ENCODE peak calls at places on chromosomes 11 and 22, in nine cellular contexts. One of them, this sample, is unnamed.

GRCh38 chr11:12629601-12630313 is 44.5 kb upstream of the TEAD1 start:
- DNase-seq in tibial artery: no peak
- DNase-seq in effector CD4-positive, alpha-beta T cell: no peak
- DNase-seq in foreskin fibroblast: peak; percentile 84
- DNase-seq in left lung: no peak
- DNase-seq in omental fat pad: no peak
- DNase-seq in IMR-90: peak; percentile 78
- DNase-seq in NCI-H1436: no peak
- DNase-seq in activated B cell treated with CpG ODN at 0.5 μM for 24 hours: no peak
- DNase-seq in this sample: peak; percentile 23

GRCh38 chr11:69044111-69045013 is 4.4 kb upstream of the TPCN2 start:
- DNase-seq in tibial artery: peak; percentile 91
- DNase-seq in effector CD4-positive, alpha-beta T cell: no peak
- DNase-seq in foreskin fibroblast: peak; percentile 94
- DNase-seq in left lung: peak; percentile 74
- DNase-seq in omental fat pad: peak; percentile 34
- DNase-seq in IMR-90: peak; percentile 72
- DNase-seq in NCI-H1436: peak; percentile 15
- DNase-seq in activated B cell treated with CpG ODN at 0.5 μM for 24 hours: no peak
- DNase-seq in this sample: peak; percentile 77

GRCh38 chr22:38614331-38615122 is 41.7 kb downstream of the FAM227A start:
- DNase-seq in tibial artery: no peak
- DNase-seq in effector CD4-positive, alpha-beta T cell: no peak
- DNase-seq in foreskin fibroblast: peak; percentile 44
- DNase-seq in left lung: no peak
- DNase-seq in omental fat pad: no peak
- DNase-seq in IMR-90: peak; percentile 59
- DNase-seq in NCI-H1436: no peak
- DNase-seq in activated B cell treated with CpG ODN at 0.5 μM for 24 hours: no peak
- DNase-seq in this sample: no peak

GRCh38 chr22:40326905-40327735 is 19.2 kb upstream of the ADSL start:
- DNase-seq in tibial artery: no peak
- DNase-seq in effector CD4-positive, alpha-beta T cell: no peak
- DNase-seq in foreskin fibroblast: no peak
- DNase-seq in left lung: no peak
- DNase-seq in omental fat pad: no peak
- DNase-seq in IMR-90: peak; percentile 67
- DNase-seq in NCI-H1436: no peak
- DNase-seq in activated B cell treated with CpG ODN at 0.5 μM for 24 hours: no peak
- DNase-seq in this sample: peak; percentile 50

GRCh38 chr11:606245-606644 is 9.5 kb downstream of the IRF7 start:
- DNase-seq in tibial artery: no peak
- DNase-seq in effector CD4-positive, alpha-beta T cell: no peak
- DNase-seq in foreskin fibroblast: peak; percentile 35
- DNase-seq in left lung: no peak
- DNase-seq in omental fat pad: no peak
- DNase-seq in IMR-90: no peak
- DNase-seq in NCI-H1436: no peak
- DNase-seq in activated B cell treated with CpG ODN at 0.5 μM for 24 hours: no peak
- DNase-seq in this sample: peak; percentile 45

GRCh38 chr11:121488641-121489040 is 35.9 kb upstream of the SORL1-AS1 start:
- DNase-seq in tibial artery: no peak
- DNase-seq in effector CD4-positive, alpha-beta T cell: no peak
- DNase-seq in foreskin fibroblast: no peak
- DNase-seq in left lung: no peak
- DNase-seq in omental fat pad: no peak
- DNase-seq in IMR-90: no peak
- DNase-seq in NCI-H1436: no peak
- DNase-seq in activated B cell treated with CpG ODN at 0.5 μM for 24 hours: no peak
- DNase-seq in this sample: no peak

GRCh38 chr22:21865041-21865440 is 2.4 kb downstream of the MAPK1 start:
- DNase-seq in tibial artery: no peak
- DNase-seq in effector CD4-positive, alpha-beta T cell: no peak
- DNase-seq in foreskin fibroblast: peak; percentile 94
- DNase-seq in left lung: peak; percentile 41
- DNase-seq in omental fat pad: peak; percentile 42
- DNase-seq in IMR-90: peak; percentile 91
- DNase-seq in NCI-H1436: no peak
- DNase-seq in activated B cell treated with CpG ODN at 0.5 μM for 24 hours: no peak
- DNase-seq in this sample: peak; percentile 82

GRCh38 chr22:49849161-49850020 is 4.3 kb upstream of the ZBED4 start:
- DNase-seq in tibial artery: no peak
- DNase-seq in effector CD4-positive, alpha-beta T cell: no peak
- DNase-seq in foreskin fibroblast: no peak
- DNase-seq in left lung: no peak
- DNase-seq in omental fat pad: no peak
- DNase-seq in IMR-90: no peak
- DNase-seq in NCI-H1436: no peak
- DNase-seq in activated B cell treated with CpG ODN at 0.5 μM for 24 hours: no peak
- DNase-seq in this sample: no peak

GRCh38 chr11:8168485-8169257 is at the start of gene RIC3:
- DNase-seq in tibial artery: no peak
- DNase-seq in effector CD4-positive, alpha-beta T cell: peak; percentile 19
- DNase-seq in foreskin fibroblast: no peak
- DNase-seq in left lung: peak; percentile 32
- DNase-seq in omental fat pad: no peak
- DNase-seq in IMR-90: no peak
- DNase-seq in NCI-H1436: peak; percentile 34
- DNase-seq in activated B cell treated with CpG ODN at 0.5 μM for 24 hours: peak; percentile 49
- DNase-seq in this sample: no peak

GRCh38 chr11:40293655-40294342 is 1165.7 kb downstream of the LRRC4C start:
- DNase-seq in tibial artery: peak; percentile 76
- DNase-seq in effector CD4-positive, alpha-beta T cell: no peak
- DNase-seq in foreskin fibroblast: peak; percentile 86
- DNase-seq in left lung: peak; percentile 39
- DNase-seq in omental fat pad: no peak
- DNase-seq in IMR-90: peak; percentile 92
- DNase-seq in NCI-H1436: peak; percentile 70
- DNase-seq in activated B cell treated with CpG ODN at 0.5 μM for 24 hours: no peak
- DNase-seq in this sample: peak; percentile 93

GRCh38 chr22:36323855-36324331 is 63.9 kb downstream of the MYH9 start:
- DNase-seq in tibial artery: peak; percentile 90
- DNase-seq in effector CD4-positive, alpha-beta T cell: no peak
- DNase-seq in foreskin fibroblast: no peak
- DNase-seq in left lung: no peak
- DNase-seq in omental fat pad: no peak
- DNase-seq in IMR-90: no peak
- DNase-seq in NCI-H1436: no peak
- DNase-seq in activated B cell treated with CpG ODN at 0.5 μM for 24 hours: no peak
- DNase-seq in this sample: peak; percentile 71

GRCh38 chr11:45323598-45324249 is 37.6 kb upstream of the SYT13 start:
- DNase-seq in tibial artery: peak; percentile 56
- DNase-seq in effector CD4-positive, alpha-beta T cell: no peak
- DNase-seq in foreskin fibroblast: no peak
- DNase-seq in left lung: no peak
- DNase-seq in omental fat pad: no peak
- DNase-seq in IMR-90: no peak
- DNase-seq in NCI-H1436: no peak
- DNase-seq in activated B cell treated with CpG ODN at 0.5 μM for 24 hours: no peak
- DNase-seq in this sample: no peak

GRCh38 chr22:31036671-31037550 is 44.2 kb upstream of the SMTN start:
- DNase-seq in tibial artery: peak; percentile 85
- DNase-seq in effector CD4-positive, alpha-beta T cell: no peak
- DNase-seq in foreskin fibroblast: peak; percentile 76
- DNase-seq in left lung: no peak
- DNase-seq in omental fat pad: no peak
- DNase-seq in IMR-90: peak; percentile 53
- DNase-seq in NCI-H1436: no peak
- DNase-seq in activated B cell treated with CpG ODN at 0.5 μM for 24 hours: no peak
- DNase-seq in this sample: no peak

GRCh38 chr22:36940676-36941075 is 27.2 kb downstream of the CSF2RB start:
- DNase-seq in tibial artery: no peak
- DNase-seq in effector CD4-positive, alpha-beta T cell: no peak
- DNase-seq in foreskin fibroblast: no peak
- DNase-seq in left lung: no peak
- DNase-seq in omental fat pad: no peak
- DNase-seq in IMR-90: no peak
- DNase-seq in NCI-H1436: no peak
- DNase-seq in activated B cell treated with CpG ODN at 0.5 μM for 24 hours: peak; percentile 38
- DNase-seq in this sample: no peak

GRCh38 chr22:25644122-25644521 is 79.6 kb downstream of the GRK3 start:
- DNase-seq in tibial artery: no peak
- DNase-seq in effector CD4-positive, alpha-beta T cell: no peak
- DNase-seq in foreskin fibroblast: peak; percentile 25
- DNase-seq in left lung: no peak
- DNase-seq in omental fat pad: no peak
- DNase-seq in IMR-90: peak; percentile 6
- DNase-seq in NCI-H1436: no peak
- DNase-seq in activated B cell treated with CpG ODN at 0.5 μM for 24 hours: no peak
- DNase-seq in this sample: peak; percentile 30

GRCh38 chr11:95322546-95322945 is 91.5 kb upstream of the SESN3 start:
- DNase-seq in tibial artery: no peak
- DNase-seq in effector CD4-positive, alpha-beta T cell: no peak
- DNase-seq in foreskin fibroblast: peak; percentile 72
- DNase-seq in left lung: no peak
- DNase-seq in omental fat pad: no peak
- DNase-seq in IMR-90: peak; percentile 25
- DNase-seq in NCI-H1436: no peak
- DNase-seq in activated B cell treated with CpG ODN at 0.5 μM for 24 hours: no peak
- DNase-seq in this sample: peak; percentile 56

GRCh38 chr11:111417011-111417765 is 38.1 kb upstream of the POU2AF1 start:
- DNase-seq in tibial artery: no peak
- DNase-seq in effector CD4-positive, alpha-beta T cell: no peak
- DNase-seq in foreskin fibroblast: no peak
- DNase-seq in left lung: no peak
- DNase-seq in omental fat pad: no peak
- DNase-seq in IMR-90: peak; percentile 73
- DNase-seq in NCI-H1436: no peak
- DNase-seq in activated B cell treated with CpG ODN at 0.5 μM for 24 hours: no peak
- DNase-seq in this sample: no peak

GRCh38 chr11:118694771-118695170 is 15.3 kb upstream of the TREH start:
- DNase-seq in tibial artery: no peak
- DNase-seq in effector CD4-positive, alpha-beta T cell: no peak
- DNase-seq in foreskin fibroblast: no peak
- DNase-seq in left lung: no peak
- DNase-seq in omental fat pad: no peak
- DNase-seq in IMR-90: no peak
- DNase-seq in NCI-H1436: no peak
- DNase-seq in activated B cell treated with CpG ODN at 0.5 μM for 24 hours: no peak
- DNase-seq in this sample: no peak

GRCh38 chr11:104094576-104094975 is 58.1 kb downstream of the DDI1 start:
- DNase-seq in tibial artery: no peak
- DNase-seq in effector CD4-positive, alpha-beta T cell: no peak
- DNase-seq in foreskin fibroblast: peak; percentile 26
- DNase-seq in left lung: no peak
- DNase-seq in omental fat pad: no peak
- DNase-seq in IMR-90: peak; percentile 66
- DNase-seq in NCI-H1436: no peak
- DNase-seq in activated B cell treated with CpG ODN at 0.5 μM for 24 hours: no peak
- DNase-seq in this sample: no peak

GRCh38 chr11:66851698-66852465 is 5.0 kb upstream of the LRFN4 start:
- DNase-seq in tibial artery: peak; percentile 51
- DNase-seq in effector CD4-positive, alpha-beta T cell: no peak
- DNase-seq in foreskin fibroblast: peak; percentile 32
- DNase-seq in left lung: no peak
- DNase-seq in omental fat pad: no peak
- DNase-seq in IMR-90: no peak
- DNase-seq in NCI-H1436: no peak
- DNase-seq in activated B cell treated with CpG ODN at 0.5 μM for 24 hours: no peak
- DNase-seq in this sample: no peak

GRCh38 chr22:32574957-32575893 is 100.6 kb downstream of the FBXO7 start:
- DNase-seq in tibial artery: no peak
- DNase-seq in effector CD4-positive, alpha-beta T cell: no peak
- DNase-seq in foreskin fibroblast: peak; percentile 46
- DNase-seq in left lung: no peak
- DNase-seq in omental fat pad: no peak
- DNase-seq in IMR-90: no peak
- DNase-seq in NCI-H1436: no peak
- DNase-seq in activated B cell treated with CpG ODN at 0.5 μM for 24 hours: no peak
- DNase-seq in this sample: no peak

GRCh38 chr11:98566978-98567377 is 453.8 kb upstream of the CNTN5 start:
- DNase-seq in tibial artery: no peak
- DNase-seq in effector CD4-positive, alpha-beta T cell: no peak
- DNase-seq in foreskin fibroblast: no peak
- DNase-seq in left lung: no peak
- DNase-seq in omental fat pad: no peak
- DNase-seq in IMR-90: no peak
- DNase-seq in NCI-H1436: no peak
- DNase-seq in activated B cell treated with CpG ODN at 0.5 μM for 24 hours: no peak
- DNase-seq in this sample: no peak

GRCh38 chr11:15663778-15664218 is 549.1 kb downstream of the INSC start:
- DNase-seq in tibial artery: no peak
- DNase-seq in effector CD4-positive, alpha-beta T cell: no peak
- DNase-seq in foreskin fibroblast: no peak
- DNase-seq in left lung: no peak
- DNase-seq in omental fat pad: no peak
- DNase-seq in IMR-90: no peak
- DNase-seq in NCI-H1436: no peak
- DNase-seq in activated B cell treated with CpG ODN at 0.5 μM for 24 hours: no peak
- DNase-seq in this sample: no peak

GRCh38 chr22:46055176-46055850 is 78.4 kb upstream of the WNT7B start:
- DNase-seq in tibial artery: peak; percentile 92
- DNase-seq in effector CD4-positive, alpha-beta T cell: no peak
- DNase-seq in foreskin fibroblast: peak; percentile 44
- DNase-seq in left lung: peak; percentile 46
- DNase-seq in omental fat pad: peak; percentile 21
- DNase-seq in IMR-90: no peak
- DNase-seq in NCI-H1436: no peak
- DNase-seq in activated B cell treated with CpG ODN at 0.5 μM for 24 hours: no peak
- DNase-seq in this sample: peak; percentile 18

This sample was measured in astrocyte of the spinal cord.